ENCODE peak calls at places on chromosomes 5 and 9, in ten cellular contexts. F is DMS153, L is chondrocyte, X is Peyer's patch, I is pancreas, T is left kidney, P is nephron progenitor cell, Z is NT2/D1, R is ACHN, Q is mesenteric fat pad. K is an unnamed sample.

GRCh38 chr5:128020012-128020411 is 63.6 kb upstream of the SLC12A2 start:
- DNase-seq in L (no peak), Z (no peak), X (no peak), P (no peak), I (no peak), F (no peak), T (no peak), R (no peak), Q (no peak), K (no peak)

GRCh38 chr5:140221697-140222223 is 46.8 kb downstream of the CYSTM1 start:
- DNase-seq in R (peak), T (no peak), F (no peak), Q (no peak), P (no peak), Z (no peak), L (no peak), I (no peak), X (no peak), K (no peak)

GRCh38 chr5:170565077-170565476 is 61.3 kb downstream of the KCNIP1 start:
- DNase-seq in P (no peak), Q (no peak), X (no peak), I (no peak), L (no peak), F (no peak), Z (no peak), R (no peak), T (peak), K (no peak)

GRCh38 chr5:41517909-41518308 is 7.5 kb upstream of the PLCXD3 start:
- DNase-seq in T (peak), X (no peak), L (no peak), Z (no peak), P (no peak), F (no peak), Q (no peak), I (no peak), R (no peak), K (no peak)

GRCh38 chr9:133914483-133915342 is 77.4 kb downstream of the VAV2 start:
- DNase-seq in I (peak), X (peak), Z (no peak), T (peak), P (no peak), F (no peak), R (no peak), L (no peak), Q (no peak), K (no peak)

GRCh38 chr5:125972706-125973105 is 450.5 kb upstream of the GRAMD2B start:
- DNase-seq in P (no peak), F (no peak), R (no peak), Q (no peak), X (no peak), I (no peak), L (no peak), Z (no peak), T (no peak), K (no peak)

GRCh38 chr9:71747572-71747971 is 20.7 kb downstream of the CEMIP2 start:
- DNase-seq in I (no peak), P (no peak), L (no peak), R (no peak), X (no peak), Q (no peak), Z (no peak), T (no peak), F (no peak), K (no peak)

GRCh38 chr5:109529520-109529919 is 119.7 kb upstream of the PJA2 start:
- DNase-seq in T (no peak), L (no peak), P (no peak), F (no peak), Z (no peak), R (no peak), Q (no peak), I (peak), X (no peak), K (no peak)

GRCh38 chr9:121718063-121718462 is 66.6 kb downstream of the DAB2IP start:
- DNase-seq in Z (no peak), L (no peak), R (no peak), P (peak), I (no peak), F (no peak), Q (no peak), T (peak), X (no peak), K (no peak)

GRCh38 chr5:68272289-68272688 is 56.7 kb downstream of the PIK3R1 start:
- DNase-seq in Z (no peak), X (no peak), I (no peak), R (peak), Q (no peak), T (no peak), P (no peak), L (no peak), F (no peak), K (no peak)

GRCh38 chr9:38154501-38155421 is 85.7 kb upstream of the SHB start:
- DNase-seq in X (no peak), Z (no peak), P (peak), T (peak), F (no peak), Q (no peak), I (no peak), R (no peak), L (no peak), K (no peak)

GRCh38 chr5:9766581-9766980 is 136.4 kb upstream of the TAS2R1 start:
- DNase-seq in L (no peak), X (no peak), F (no peak), I (no peak), Q (no peak), T (no peak), Z (no peak), R (no peak), P (no peak), K (no peak)

GRCh38 chr5:142597546-142598337 is 88.1 kb downstream of the FGF1 start:
- DNase-seq in Q (no peak), L (no peak), X (no peak), P (no peak), I (no peak), T (peak), F (peak), Z (peak), R (peak), K (no peak)

GRCh38 chr5:68288756-68289134 is 73.2 kb downstream of the PIK3R1 start:
- DNase-seq in X (peak), Z (no peak), T (peak), L (no peak), R (peak), F (no peak), P (no peak), Q (no peak), I (no peak), K (no peak)

GRCh38 chr5:126234563-126235195 is 188.5 kb upstream of the GRAMD2B start:
- DNase-seq in X (no peak), I (no peak), Q (no peak), F (no peak), T (peak), L (no peak), Z (peak), P (peak), R (peak), K (peak)

GRCh38 chr9:120841930-120842684 is 615 bp downstream of the PSMD5 start:
- DNase-seq in L (no peak), F (no peak), I (no peak), X (no peak), T (peak), Q (no peak), R (peak), P (no peak), Z (no peak), K (no peak)

GRCh38 chr9:33263936-33264472 is 504 bp downstream of the BAG1 start:
- DNase-seq in Z (no peak), R (peak), F (no peak), I (peak), T (peak), L (no peak), Q (no peak), P (no peak), X (peak), K (no peak)

GRCh38 chr5:174275959-174276358 is 230.5 kb downstream of the NSG2 start:
- DNase-seq in X (no peak), Z (no peak), Q (no peak), F (no peak), T (no peak), R (no peak), I (no peak), L (no peak), P (no peak), K (no peak)

GRCh38 chr5:5183192-5183699 is 43.1 kb downstream of the ADAMTS16 start:
- DNase-seq in P (peak), L (no peak), R (no peak), X (no peak), F (no peak), Q (no peak), Z (no peak), T (peak), I (no peak), K (no peak)

GRCh38 chr9:4538621-4539020 is 48.4 kb downstream of the SLC1A1 start:
- DNase-seq in Z (no peak), X (no peak), Q (no peak), F (no peak), R (no peak), I (no peak), T (no peak), P (no peak), L (no peak), K (no peak)

GRCh38 chr9:1273859-1274258 is 223.7 kb downstream of the DMRT2 start:
- DNase-seq in T (peak), X (no peak), I (no peak), Q (no peak), P (no peak), L (no peak), Z (peak), F (no peak), R (no peak), K (no peak)